ENCODE peak calls at places on chromosomes 13 and 19, in five cellular contexts. E is GM12878, K is K562, B is HCT116, U is H1. G is an unnamed sample.

GRCh38 chr13:40692946-40693345 is 26.5 kb upstream of the FOXO1 start:
- DNase-seq in E (peak), B (no peak), K (no peak), U (no peak), G (no peak)

GRCh38 chr19:4327252-4327876 is 11.3 kb downstream of the STAP2 start:
- DNase-seq in E (no peak), B (no peak), K (peak), U (peak), G (no peak)

GRCh38 chr13:51223284-51224270 is 1.4 kb downstream of the FAM124A start:
- DNase-seq in U (no peak), K (no peak), E (no peak), B (no peak), G (no peak)

GRCh38 chr19:6947745-6948144 is 60.4 kb downstream of the ADGRE1 start:
- DNase-seq in K (no peak), B (peak), E (peak), U (no peak), G (peak)

GRCh38 chr19:4375620-4376228 is 24.6 kb downstream of the SH3GL1 start:
- DNase-seq in B (no peak), E (peak), K (peak), U (no peak), G (peak)

GRCh38 chr19:8592231-8593009 is 15.2 kb upstream of the MYO1F start:
- DNase-seq in K (peak), E (no peak), B (no peak), U (peak), G (no peak)

GRCh38 chr19:46489445-46490272 is 6.0 kb downstream of the PNMA8B start:
- DNase-seq in B (no peak), U (no peak), E (no peak), K (peak), G (no peak)

GRCh38 chr13:112064222-112064621 is 2.7 kb upstream of the SOX1 start:
- DNase-seq in B (no peak), E (no peak), K (no peak), U (no peak), G (no peak)

GRCh38 chr13:95137096-95137495 is 164.2 kb downstream of the ABCC4 start:
- DNase-seq in U (no peak), E (no peak), B (no peak), K (no peak), G (no peak)

GRCh38 chr19:7787141-7787540 is 24.1 kb downstream of the CLEC4M start:
- DNase-seq in E (no peak), U (no peak), B (no peak), K (no peak), G (no peak)

GRCh38 chr19:51627491-51628138 is 2.6 kb downstream of the SIGLEC5 start:
- DNase-seq in U (no peak), B (no peak), K (no peak), E (no peak), G (no peak)

GRCh38 chr19:42140125-42140754 is 8.0 kb upstream of the POU2F2 start:
- DNase-seq in U (peak), E (no peak), B (no peak), K (peak), G (peak)

GRCh38 chr13:42580644-42581043 is 6.7 kb downstream of the TNFSF11 start:
- DNase-seq in E (no peak), B (no peak), K (no peak), U (no peak), G (no peak)

GRCh38 chr19:15374796-15375440 is 4.7 kb downstream of the AKAP8 start:
- DNase-seq in U (no peak), B (no peak), E (no peak), K (no peak), G (no peak)

GRCh38 chr13:113875829-113876228 is 12.0 kb upstream of the GAS6 start:
- DNase-seq in B (no peak), U (no peak), K (no peak), E (no peak), G (no peak)

GRCh38 chr19:16889429-16889882 is 657 bp downstream of the F2RL3 start:
- DNase-seq in K (peak), U (no peak), B (no peak), E (no peak), G (no peak)

GRCh38 chr13:92602560-92602959 is 624.0 kb upstream of the GPC6 start:
- DNase-seq in U (no peak), K (no peak), B (no peak), E (no peak), G (no peak)

GRCh38 chr19:33718668-33719259 is 77.9 kb upstream of the KCTD15 start:
- DNase-seq in K (no peak), U (no peak), E (no peak), B (no peak), G (no peak)

GRCh38 chr19:11798391-11799296 is at the start of gene ZNF491:
- DNase-seq in B (no peak), K (peak), U (peak), E (no peak), G (peak)

GRCh38 chr13:32645854-32646253 is 59.6 kb downstream of the PDS5B start:
- DNase-seq in E (peak), B (no peak), U (no peak), K (no peak), G (no peak)

GRCh38 chr19:6023085-6023682 is 45.2 kb upstream of the RANBP3 start:
- DNase-seq in U (no peak), K (no peak), E (no peak), B (no peak), G (no peak)

GRCh38 chr13:32164622-32165268 is 133.2 kb downstream of the FRY start:
- DNase-seq in U (peak), K (peak), E (peak), B (peak), G (peak)

GRCh38 chr19:29927944-29928669 is 13.9 kb upstream of the URI1 start:
- DNase-seq in E (peak), U (no peak), K (no peak), B (no peak), G (peak)

GRCh38 chr19:41324921-41325639 is 15.1 kb downstream of the CCDC97 start:
- DNase-seq in U (peak), B (no peak), E (no peak), K (peak), G (peak)

GRCh38 chr19:3607398-3608078 is 863 bp upstream of the TBXA2R start:
- DNase-seq in B (no peak), E (no peak), K (peak), U (no peak), G (no peak)

GRCh38 chr13:19817106-19817505 is 34.4 kb upstream of the PSPC1 start:
- DNase-seq in E (no peak), U (no peak), B (no peak), K (no peak), G (no peak)

GRCh38 chr13:19817510-19818158 is 34.9 kb upstream of the PSPC1 start:
- DNase-seq in K (no peak), E (no peak), B (no peak), U (no peak), G (no peak)

GRCh38 chr13:19822673-19823072 is 39.9 kb upstream of the PSPC1 start:
- DNase-seq in B (no peak), U (no peak), E (no peak), K (no peak), G (no peak)

DNA sequence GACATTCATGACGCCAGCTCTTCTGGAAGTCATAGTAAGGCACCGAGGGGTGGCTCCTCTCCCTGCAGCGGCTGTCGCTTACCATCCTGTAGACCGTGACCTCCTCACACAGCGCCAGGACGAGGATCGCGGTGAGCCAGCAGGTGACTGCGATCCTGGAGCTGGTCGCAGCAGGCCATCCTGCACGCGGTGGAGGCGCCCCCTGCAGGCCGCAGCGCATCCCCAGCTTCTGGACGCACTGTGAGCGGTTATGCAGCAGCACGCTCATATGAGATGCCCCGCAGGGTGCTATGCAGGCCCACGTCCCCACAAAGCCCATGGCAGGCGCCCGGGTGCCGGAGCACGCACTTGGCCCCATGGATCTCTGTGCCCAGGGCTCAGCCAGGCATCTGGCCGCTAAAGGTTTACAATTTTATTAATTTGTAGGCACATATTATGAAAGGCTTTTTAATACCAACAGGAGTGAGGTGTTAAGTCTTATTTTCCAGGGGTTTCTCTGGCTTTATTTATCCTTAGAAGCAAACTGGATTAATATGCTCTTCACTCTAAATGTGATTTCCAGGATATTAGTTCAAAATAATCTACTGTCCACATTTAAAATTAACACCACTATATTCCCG is 35.6 kb upstream of the PSPC1 start:
- DNase-seq in K (peak), E (no peak), U (peak), B (peak), G (peak)
- TF ChIP-seq SRF in K (no peak), E (no peak), U (no peak), B (no peak), G (no peak)

DNA sequence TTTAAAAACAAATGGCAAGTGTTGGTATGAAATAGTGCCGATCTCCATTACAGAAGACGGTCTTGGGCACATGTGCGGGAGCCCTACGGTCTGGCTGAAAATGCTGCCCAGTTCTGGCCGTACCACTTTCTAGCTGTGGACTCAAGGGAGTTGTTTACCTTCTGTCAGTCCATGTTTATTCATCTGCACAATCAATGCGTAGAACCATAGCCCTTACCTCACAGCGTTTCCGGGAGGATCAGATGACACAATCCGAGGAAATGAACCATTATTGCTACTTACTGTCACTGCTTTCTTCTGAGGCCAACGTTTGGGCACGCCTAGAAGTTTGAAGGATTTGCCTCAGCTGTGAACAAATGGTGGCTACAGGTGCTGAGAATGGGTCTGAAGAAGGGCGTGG is 31.2 kb downstream of the GADD45B start:
- DNase-seq in B (peak), E (no peak), U (no peak), K (no peak), G (peak)
- TF ChIP-seq SRF in B (no peak), E (no peak), U (no peak), K (no peak), G (no peak)

GRCh38 chr19:50488795-50489194 is 12.1 kb upstream of the GARIN5A start:
- DNase-seq in B (no peak), U (no peak), K (no peak), E (no peak), G (no peak)
- TF ChIP-seq SRF in B (no peak), U (no peak), K (no peak), E (no peak), G (no peak)

DNA sequence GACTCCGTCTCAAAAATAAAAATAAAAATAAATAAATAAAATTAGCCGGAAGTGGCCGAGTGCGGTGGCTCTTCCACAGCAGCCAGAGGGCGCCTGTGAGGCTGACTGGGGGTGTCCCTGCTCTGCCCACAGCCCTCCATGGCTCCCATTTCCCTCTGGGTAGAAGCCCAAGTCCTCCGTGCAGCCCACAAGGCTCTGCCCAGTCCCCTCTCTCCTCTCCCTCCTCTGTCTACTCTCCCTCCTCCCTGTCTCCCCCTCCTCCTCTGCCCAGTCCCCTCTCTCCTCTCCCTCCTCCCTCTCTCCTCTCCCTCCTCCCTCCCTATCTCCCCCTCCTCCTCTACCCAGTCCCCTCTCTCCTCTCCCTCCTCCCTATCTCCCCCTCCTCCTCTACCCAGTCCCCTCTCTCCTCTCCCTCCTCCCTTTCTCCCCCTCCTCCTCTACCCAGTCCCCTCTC is 20.4 kb downstream of the MISP start:
- DNase-seq in E (no peak), B (peak), U (no peak), K (peak), G (peak)
- TF ChIP-seq SRF in E (no peak), B (no peak), U (no peak), K (no peak), G (no peak)

DNA sequence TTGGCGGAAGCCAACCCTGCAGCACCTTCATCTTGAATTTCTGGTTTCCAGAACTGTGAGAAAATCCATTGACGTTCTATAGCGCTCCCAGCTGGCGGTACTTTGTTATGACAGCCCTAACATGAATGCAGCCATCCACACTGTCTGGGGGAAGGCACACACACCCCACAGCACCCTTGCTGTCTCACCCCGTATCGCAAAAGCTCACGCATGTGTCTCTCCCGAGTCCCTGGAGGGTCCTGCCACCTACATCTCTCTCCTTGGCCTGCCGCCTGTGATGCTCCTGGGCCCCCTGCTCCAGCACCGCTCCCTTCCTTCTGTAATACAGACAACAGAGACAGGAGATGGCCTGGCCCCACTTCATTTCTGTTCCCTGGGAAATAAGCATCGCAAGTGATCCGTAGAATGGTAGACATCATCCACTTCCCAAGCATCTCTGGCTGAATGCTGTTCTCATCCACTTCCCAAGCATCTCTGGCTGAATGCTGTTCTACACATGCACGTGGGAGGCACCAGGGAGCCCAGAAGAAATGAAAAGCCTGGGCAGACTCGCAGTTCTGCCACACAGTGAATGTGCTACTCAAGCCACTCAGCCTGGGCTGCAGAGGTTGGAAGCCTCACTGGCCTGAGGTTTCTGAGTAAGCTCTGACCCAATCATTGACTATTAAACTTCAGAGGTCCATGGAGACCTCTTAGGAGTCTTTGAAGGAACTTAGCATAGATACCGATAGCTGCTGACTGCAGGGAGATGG is 29.6 kb downstream of the EPN1 start:
- DNase-seq in U (no peak), E (no peak), K (no peak), B (no peak), G (no peak)
- TF ChIP-seq SRF in U (no peak), E (no peak), K (no peak), B (no peak), G (no peak)

G was measured in HepG2.